ENCODE peak calls at places on chromosomes 3 and 15, in eight cellular contexts. One of them, this sample, is unnamed.

GRCh38 chr3:4734454-4734853 is 241.3 kb downstream of the ITPR1 start:
- DNase-seq in amniotic stem cell: no peak
- DNase-seq in naive thymus-derived CD4-positive, alpha-beta T cell: no peak
- DNase-seq in GM20000: no peak
- DNase-seq in sciatic nerve: no peak
- DNase-seq in T-cell: no peak
- DNase-seq in CD8-positive, alpha-beta T cell: no peak
- DNase-seq in GM04503: no peak
- DNase-seq in this sample: no peak

GRCh38 chr15:43954181-43954621 is 127.4 kb downstream of the WDR76 start:
- DNase-seq in amniotic stem cell: no peak
- DNase-seq in naive thymus-derived CD4-positive, alpha-beta T cell: no peak
- DNase-seq in GM20000: no peak
- DNase-seq in sciatic nerve: no peak
- DNase-seq in T-cell: no peak
- DNase-seq in CD8-positive, alpha-beta T cell: no peak
- DNase-seq in GM04503: no peak
- DNase-seq in this sample: no peak

GRCh38 chr3:45673273-45673672 is 15.9 kb upstream of the SACM1L start:
- DNase-seq in amniotic stem cell: no peak
- DNase-seq in naive thymus-derived CD4-positive, alpha-beta T cell: no peak
- DNase-seq in GM20000: no peak
- DNase-seq in sciatic nerve: no peak
- DNase-seq in T-cell: no peak
- DNase-seq in CD8-positive, alpha-beta T cell: no peak
- DNase-seq in GM04503: no peak
- DNase-seq in this sample: no peak

GRCh38 chr15:67820992-67821783 is 4.1 kb upstream of the SKOR1 start:
- DNase-seq in amniotic stem cell: no peak
- DNase-seq in naive thymus-derived CD4-positive, alpha-beta T cell: no peak
- DNase-seq in GM20000: peak
- DNase-seq in sciatic nerve: peak
- DNase-seq in T-cell: no peak
- DNase-seq in CD8-positive, alpha-beta T cell: no peak
- DNase-seq in GM04503: no peak
- DNase-seq in this sample: peak

GRCh38 chr3:184039414-184039813 is 7.9 kb downstream of the HTR3D start:
- DNase-seq in amniotic stem cell: no peak
- DNase-seq in naive thymus-derived CD4-positive, alpha-beta T cell: no peak
- DNase-seq in GM20000: no peak
- DNase-seq in sciatic nerve: no peak
- DNase-seq in T-cell: no peak
- DNase-seq in CD8-positive, alpha-beta T cell: no peak
- DNase-seq in GM04503: no peak
- DNase-seq in this sample: no peak

GRCh38 chr3:50150863-50151686 is 4.0 kb upstream of the SEMA3F start:
- DNase-seq in amniotic stem cell: no peak
- DNase-seq in naive thymus-derived CD4-positive, alpha-beta T cell: no peak
- DNase-seq in GM20000: no peak
- DNase-seq in sciatic nerve: no peak
- DNase-seq in T-cell: no peak
- DNase-seq in CD8-positive, alpha-beta T cell: no peak
- DNase-seq in GM04503: no peak
- DNase-seq in this sample: no peak

GRCh38 chr3:2810723-2811122 is 299.5 kb downstream of the IL5RA start:
- DNase-seq in amniotic stem cell: no peak
- DNase-seq in naive thymus-derived CD4-positive, alpha-beta T cell: no peak
- DNase-seq in GM20000: no peak
- DNase-seq in sciatic nerve: no peak
- DNase-seq in T-cell: no peak
- DNase-seq in CD8-positive, alpha-beta T cell: no peak
- DNase-seq in GM04503: no peak
- DNase-seq in this sample: no peak

GRCh38 chr15:41891946-41892345 is 1.9 kb downstream of the SPTBN5 start:
- DNase-seq in amniotic stem cell: no peak
- DNase-seq in naive thymus-derived CD4-positive, alpha-beta T cell: no peak
- DNase-seq in GM20000: peak
- DNase-seq in sciatic nerve: no peak
- DNase-seq in T-cell: no peak
- DNase-seq in CD8-positive, alpha-beta T cell: no peak
- DNase-seq in GM04503: no peak
- DNase-seq in this sample: no peak

GRCh38 chr3:79297242-79297641 is 470.6 kb downstream of the ROBO1 start:
- DNase-seq in amniotic stem cell: peak
- DNase-seq in naive thymus-derived CD4-positive, alpha-beta T cell: no peak
- DNase-seq in GM20000: no peak
- DNase-seq in sciatic nerve: no peak
- DNase-seq in T-cell: no peak
- DNase-seq in CD8-positive, alpha-beta T cell: no peak
- DNase-seq in GM04503: peak
- DNase-seq in this sample: no peak

GRCh38 chr3:32383136-32383711 is 8.4 kb upstream of the CMTM7 start:
- DNase-seq in amniotic stem cell: no peak
- DNase-seq in naive thymus-derived CD4-positive, alpha-beta T cell: no peak
- DNase-seq in GM20000: no peak
- DNase-seq in sciatic nerve: no peak
- DNase-seq in T-cell: no peak
- DNase-seq in CD8-positive, alpha-beta T cell: no peak
- DNase-seq in GM04503: no peak
- DNase-seq in this sample: no peak

GRCh38 chr3:120438971-120439370 is 11.8 kb downstream of the FSTL1 start:
- DNase-seq in amniotic stem cell: no peak
- DNase-seq in naive thymus-derived CD4-positive, alpha-beta T cell: no peak
- DNase-seq in GM20000: no peak
- DNase-seq in sciatic nerve: peak
- DNase-seq in T-cell: no peak
- DNase-seq in CD8-positive, alpha-beta T cell: no peak
- DNase-seq in GM04503: no peak
- DNase-seq in this sample: no peak

GRCh38 chr15:77025941-77026411 is 31.1 kb downstream of the PSTPIP1 start:
- DNase-seq in amniotic stem cell: no peak
- DNase-seq in naive thymus-derived CD4-positive, alpha-beta T cell: no peak
- DNase-seq in GM20000: no peak
- DNase-seq in sciatic nerve: peak
- DNase-seq in T-cell: peak
- DNase-seq in CD8-positive, alpha-beta T cell: no peak
- DNase-seq in GM04503: no peak
- DNase-seq in this sample: no peak

GRCh38 chr3:152302521-152303021 is 33.8 kb downstream of the MBNL1 start:
- DNase-seq in amniotic stem cell: no peak
- DNase-seq in naive thymus-derived CD4-positive, alpha-beta T cell: no peak
- DNase-seq in GM20000: peak
- DNase-seq in sciatic nerve: no peak
- DNase-seq in T-cell: no peak
- DNase-seq in CD8-positive, alpha-beta T cell: no peak
- DNase-seq in GM04503: peak
- DNase-seq in this sample: peak

GRCh38 chr15:74604983-74605809 is 10.4 kb upstream of the CLK3 start:
- DNase-seq in amniotic stem cell: no peak
- DNase-seq in naive thymus-derived CD4-positive, alpha-beta T cell: no peak
- DNase-seq in GM20000: no peak
- DNase-seq in sciatic nerve: no peak
- DNase-seq in T-cell: no peak
- DNase-seq in CD8-positive, alpha-beta T cell: no peak
- DNase-seq in GM04503: no peak
- DNase-seq in this sample: no peak

GRCh38 chr15:69524850-69525249 is 72.2 kb downstream of the RPLP1 start:
- DNase-seq in amniotic stem cell: no peak
- DNase-seq in naive thymus-derived CD4-positive, alpha-beta T cell: no peak
- DNase-seq in GM20000: no peak
- DNase-seq in sciatic nerve: peak
- DNase-seq in T-cell: no peak
- DNase-seq in CD8-positive, alpha-beta T cell: no peak
- DNase-seq in GM04503: no peak
- DNase-seq in this sample: no peak

GRCh38 chr15:97141360-97141759 is 810.9 kb downstream of the NR2F2 start:
- DNase-seq in amniotic stem cell: no peak
- DNase-seq in naive thymus-derived CD4-positive, alpha-beta T cell: no peak
- DNase-seq in GM20000: no peak
- DNase-seq in sciatic nerve: no peak
- DNase-seq in T-cell: no peak
- DNase-seq in CD8-positive, alpha-beta T cell: no peak
- DNase-seq in GM04503: no peak
- DNase-seq in this sample: no peak

GRCh38 chr15:92538115-92538514 is 117.5 kb downstream of the FAM174B start:
- DNase-seq in amniotic stem cell: no peak
- DNase-seq in naive thymus-derived CD4-positive, alpha-beta T cell: no peak
- DNase-seq in GM20000: no peak
- DNase-seq in sciatic nerve: no peak
- DNase-seq in T-cell: no peak
- DNase-seq in CD8-positive, alpha-beta T cell: no peak
- DNase-seq in GM04503: no peak
- DNase-seq in this sample: no peak

GRCh38 chr3:5022966-5023776 is 43.9 kb downstream of the BHLHE40 start:
- DNase-seq in amniotic stem cell: peak
- DNase-seq in naive thymus-derived CD4-positive, alpha-beta T cell: no peak
- DNase-seq in GM20000: no peak
- DNase-seq in sciatic nerve: no peak
- DNase-seq in T-cell: no peak
- DNase-seq in CD8-positive, alpha-beta T cell: no peak
- DNase-seq in GM04503: peak
- DNase-seq in this sample: no peak

GRCh38 chr3:133276594-133276993 is 123.3 kb upstream of the BFSP2 start:
- DNase-seq in amniotic stem cell: no peak
- DNase-seq in naive thymus-derived CD4-positive, alpha-beta T cell: no peak
- DNase-seq in GM20000: no peak
- DNase-seq in sciatic nerve: no peak
- DNase-seq in T-cell: no peak
- DNase-seq in CD8-positive, alpha-beta T cell: no peak
- DNase-seq in GM04503: no peak
- DNase-seq in this sample: no peak

GRCh38 chr3:61666032-61666431 is 104.7 kb downstream of the PTPRG start:
- DNase-seq in amniotic stem cell: no peak
- DNase-seq in naive thymus-derived CD4-positive, alpha-beta T cell: no peak
- DNase-seq in GM20000: no peak
- DNase-seq in sciatic nerve: no peak
- DNase-seq in T-cell: no peak
- DNase-seq in CD8-positive, alpha-beta T cell: no peak
- DNase-seq in GM04503: no peak
- DNase-seq in this sample: no peak

GRCh38 chr3:108833616-108834015 is 11.0 kb downstream of the TRAT1 start:
- DNase-seq in amniotic stem cell: no peak
- DNase-seq in naive thymus-derived CD4-positive, alpha-beta T cell: no peak
- DNase-seq in GM20000: no peak
- DNase-seq in sciatic nerve: no peak
- DNase-seq in T-cell: no peak
- DNase-seq in CD8-positive, alpha-beta T cell: no peak
- DNase-seq in GM04503: no peak
- DNase-seq in this sample: no peak

GRCh38 chr3:139292192-139292591 is 51.6 kb upstream of the MRPS22 start:
- DNase-seq in amniotic stem cell: no peak
- DNase-seq in naive thymus-derived CD4-positive, alpha-beta T cell: no peak
- DNase-seq in GM20000: no peak
- DNase-seq in sciatic nerve: no peak
- DNase-seq in T-cell: no peak
- DNase-seq in CD8-positive, alpha-beta T cell: no peak
- DNase-seq in GM04503: no peak
- DNase-seq in this sample: no peak

GRCh38 chr3:12750658-12751071 is 8.4 kb downstream of the TMEM40 start:
- DNase-seq in amniotic stem cell: no peak
- DNase-seq in naive thymus-derived CD4-positive, alpha-beta T cell: no peak
- DNase-seq in GM20000: no peak
- DNase-seq in sciatic nerve: no peak
- DNase-seq in T-cell: no peak
- DNase-seq in CD8-positive, alpha-beta T cell: no peak
- DNase-seq in GM04503: peak
- DNase-seq in this sample: no peak

GRCh38 chr15:51649659-51650521 is 27.3 kb upstream of the DMXL2 start:
- DNase-seq in amniotic stem cell: peak
- DNase-seq in naive thymus-derived CD4-positive, alpha-beta T cell: peak
- DNase-seq in GM20000: peak
- DNase-seq in sciatic nerve: no peak
- DNase-seq in T-cell: no peak
- DNase-seq in CD8-positive, alpha-beta T cell: no peak
- DNase-seq in GM04503: peak
- DNase-seq in this sample: peak

GRCh38 chr15:78061963-78062427 is 15.5 kb downstream of the TBC1D2B start:
- DNase-seq in amniotic stem cell: no peak
- DNase-seq in naive thymus-derived CD4-positive, alpha-beta T cell: no peak
- DNase-seq in GM20000: peak
- DNase-seq in sciatic nerve: no peak
- DNase-seq in T-cell: peak
- DNase-seq in CD8-positive, alpha-beta T cell: no peak
- DNase-seq in GM04503: no peak
- DNase-seq in this sample: peak

GRCh38 chr15:86382341-86382740 is 302.7 kb downstream of the AGBL1 start:
- DNase-seq in amniotic stem cell: no peak
- DNase-seq in naive thymus-derived CD4-positive, alpha-beta T cell: no peak
- DNase-seq in GM20000: no peak
- DNase-seq in sciatic nerve: no peak
- DNase-seq in T-cell: no peak
- DNase-seq in CD8-positive, alpha-beta T cell: no peak
- DNase-seq in GM04503: no peak
- DNase-seq in this sample: no peak

GRCh38 chr3:191005790-191006189 is 143.3 kb upstream of the GMNC start:
- DNase-seq in amniotic stem cell: no peak
- DNase-seq in naive thymus-derived CD4-positive, alpha-beta T cell: no peak
- DNase-seq in GM20000: peak
- DNase-seq in sciatic nerve: no peak
- DNase-seq in T-cell: no peak
- DNase-seq in CD8-positive, alpha-beta T cell: no peak
- DNase-seq in GM04503: no peak
- DNase-seq in this sample: no peak

GRCh38 chr3:19348929-19349564 is 200.7 kb downstream of the KCNH8 start:
- DNase-seq in amniotic stem cell: peak
- DNase-seq in naive thymus-derived CD4-positive, alpha-beta T cell: no peak
- DNase-seq in GM20000: peak
- DNase-seq in sciatic nerve: no peak
- DNase-seq in T-cell: no peak
- DNase-seq in CD8-positive, alpha-beta T cell: no peak
- DNase-seq in GM04503: no peak
- DNase-seq in this sample: no peak

GRCh38 chr3:24069045-24069444 is 124.0 kb downstream of the NR1D2 start:
- DNase-seq in amniotic stem cell: no peak
- DNase-seq in naive thymus-derived CD4-positive, alpha-beta T cell: no peak
- DNase-seq in GM20000: no peak
- DNase-seq in sciatic nerve: no peak
- DNase-seq in T-cell: no peak
- DNase-seq in CD8-positive, alpha-beta T cell: no peak
- DNase-seq in GM04503: no peak
- DNase-seq in this sample: no peak

GRCh38 chr3:177069514-177070329 is 127.6 kb downstream of the TBL1XR1 start:
- DNase-seq in amniotic stem cell: no peak
- DNase-seq in naive thymus-derived CD4-positive, alpha-beta T cell: no peak
- DNase-seq in GM20000: no peak
- DNase-seq in sciatic nerve: no peak
- DNase-seq in T-cell: no peak
- DNase-seq in CD8-positive, alpha-beta T cell: no peak
- DNase-seq in GM04503: peak
- DNase-seq in this sample: no peak

GRCh38 chr15:78105541-78106241 is 13.3 kb downstream of the SH2D7 start:
- DNase-seq in amniotic stem cell: no peak
- DNase-seq in naive thymus-derived CD4-positive, alpha-beta T cell: no peak
- DNase-seq in GM20000: no peak
- DNase-seq in sciatic nerve: peak
- DNase-seq in T-cell: no peak
- DNase-seq in CD8-positive, alpha-beta T cell: no peak
- DNase-seq in GM04503: no peak
- DNase-seq in this sample: no peak

GRCh38 chr3:193827039-193827669 is 234.1 kb downstream of the OPA1 start:
- DNase-seq in amniotic stem cell: no peak
- DNase-seq in naive thymus-derived CD4-positive, alpha-beta T cell: no peak
- DNase-seq in GM20000: no peak
- DNase-seq in sciatic nerve: no peak
- DNase-seq in T-cell: no peak
- DNase-seq in CD8-positive, alpha-beta T cell: no peak
- DNase-seq in GM04503: no peak
- DNase-seq in this sample: no peak

GRCh38 chr3:193134895-193135294 is 106.1 kb upstream of the PLAAT1 start:
- DNase-seq in amniotic stem cell: no peak
- DNase-seq in naive thymus-derived CD4-positive, alpha-beta T cell: no peak
- DNase-seq in GM20000: no peak
- DNase-seq in sciatic nerve: no peak
- DNase-seq in T-cell: no peak
- DNase-seq in CD8-positive, alpha-beta T cell: no peak
- DNase-seq in GM04503: peak
- DNase-seq in this sample: no peak

GRCh38 chr3:12318758-12319621 is 30.1 kb downstream of the PPARG start:
- DNase-seq in amniotic stem cell: no peak
- DNase-seq in naive thymus-derived CD4-positive, alpha-beta T cell: no peak
- DNase-seq in GM20000: no peak
- DNase-seq in sciatic nerve: no peak
- DNase-seq in T-cell: no peak
- DNase-seq in CD8-positive, alpha-beta T cell: no peak
- DNase-seq in GM04503: no peak
- DNase-seq in this sample: no peak